ENCODE peak calls at places on chromosomes 5 and 9, in eight cellular contexts. K is fibroblast of the aortic adventitia; Q is NCI-H748 treated with DMSO at 0.1 percent for 48 hours; D is GM23338; Y is HFFc6; U is T-helper 9 cell; M is retinal pigment epithelial cell; R is activated naive CD4-positive, alpha-beta T cell. F is an unnamed sample.
A peak's percentile ranks its signal among the peaks of the same experiment; 100 is the strongest.

GRCh38 chr9:121567142-121568100 is 67.8 kb upstream of the GGTA1 start:
- DNase-seq in K (peak; percentile 31), Q (no peak), D (peak; percentile 20), Y (no peak), U (no peak), M (no peak), R (no peak), F (peak; percentile 50)

GRCh38 chr5:59040007-59040803 is 457.3 kb downstream of the RAB3C start:
- DNase-seq in K (peak; percentile 76), Q (no peak), D (peak; percentile 9), Y (no peak), U (no peak), M (no peak), R (no peak), F (peak; percentile 28)

GRCh38 chr9:124795881-124796415 is 19.0 kb downstream of the OLFML2A start:
- DNase-seq in K (no peak), Q (no peak), D (peak; percentile 30), Y (no peak), U (no peak), M (no peak), R (no peak), F (no peak)

GRCh38 chr5:75681125-75681830 is 36.0 kb downstream of the POC5 start:
- DNase-seq in K (peak; percentile 76), Q (peak; percentile 54), D (peak; percentile 59), Y (peak; percentile 32), U (no peak), M (no peak), R (no peak), F (peak; percentile 26)

GRCh38 chr5:172592881-172593280 is 48.2 kb upstream of the NEURL1B start:
- DNase-seq in K (no peak), Q (no peak), D (no peak), Y (no peak), U (no peak), M (no peak), R (no peak), F (no peak)

GRCh38 chr5:126435261-126435660 is 12.1 kb downstream of the GRAMD2B start:
- DNase-seq in K (no peak), Q (no peak), D (no peak), Y (no peak), U (no peak), M (no peak), R (no peak), F (no peak)

GRCh38 chr5:14321936-14322335 is 178.8 kb downstream of the TRIO start:
- DNase-seq in K (no peak), Q (no peak), D (no peak), Y (no peak), U (no peak), M (no peak), R (no peak), F (no peak)

GRCh38 chr5:143585970-143586369 is 182.5 kb upstream of the NR3C1 start:
- DNase-seq in K (peak; percentile 50), Q (no peak), D (no peak), Y (no peak), U (no peak), M (no peak), R (no peak), F (no peak)

GRCh38 chr5:1268666-1269065 is 26.2 kb downstream of the TERT start:
- DNase-seq in K (no peak), Q (no peak), D (no peak), Y (no peak), U (peak; percentile 24), M (no peak), R (peak; percentile 7), F (no peak)

GRCh38 chr5:2270467-2270866 is 387.7 kb upstream of the IRX4 start:
- DNase-seq in K (no peak), Q (no peak), D (no peak), Y (no peak), U (no peak), M (no peak), R (no peak), F (no peak)

GRCh38 chr9:99300103-99300439 is 78.0 kb downstream of the SEC61B start:
- DNase-seq in K (no peak), Q (no peak), D (no peak), Y (no peak), U (no peak), M (no peak), R (no peak), F (no peak)

GRCh38 chr5:178201927-178202235 is 2.5 kb upstream of the HNRNPAB start:
- DNase-seq in K (no peak), Q (no peak), D (no peak), Y (no peak), U (no peak), M (no peak), R (no peak), F (no peak)

GRCh38 chr5:142013734-142014495 is 1.1 kb upstream of the GNPDA1 start:
- DNase-seq in K (peak; percentile 63), Q (no peak), D (no peak), Y (peak; percentile 83), U (no peak), M (no peak), R (no peak), F (peak; percentile 75)

GRCh38 chr5:173473293-173473692 is 143.2 kb downstream of the BOD1 start:
- DNase-seq in K (no peak), Q (no peak), D (no peak), Y (no peak), U (no peak), M (no peak), R (no peak), F (no peak)

GRCh38 chr5:147701468-147701867 is 81.1 kb downstream of the JAKMIP2 start:
- DNase-seq in K (no peak), Q (no peak), D (no peak), Y (no peak), U (no peak), M (no peak), R (no peak), F (no peak)

GRCh38 chr5:108508976-108509375 is 127.1 kb upstream of the FBXL17 start:
- DNase-seq in K (no peak), Q (no peak), D (no peak), Y (no peak), U (no peak), M (no peak), R (no peak), F (no peak)

GRCh38 chr9:14096182-14096922 is 217.6 kb downstream of the NFIB start:
- DNase-seq in K (peak; percentile 75), Q (peak; percentile 81), D (peak; percentile 53), Y (no peak), U (no peak), M (peak; percentile 97), R (no peak), F (peak; percentile 30)

GRCh38 chr5:91328743-91329142 is 54.4 kb downstream of the ARRDC3 start:
- DNase-seq in K (no peak), Q (no peak), D (no peak), Y (no peak), U (no peak), M (no peak), R (no peak), F (no peak)

GRCh38 chr5:56941981-56942380 is 9.9 kb downstream of the MIER3 start:
- DNase-seq in K (peak; percentile 70), Q (no peak), D (no peak), Y (peak; percentile 74), U (no peak), M (no peak), R (no peak), F (peak; percentile 68)

GRCh38 chr5:95283761-95284511 is 958 bp downstream of the MCTP1 start:
- DNase-seq in K (no peak), Q (no peak), D (peak; percentile 79), Y (no peak), U (no peak), M (no peak), R (no peak), F (peak; percentile 46)

GRCh38 chr5:6475626-6476312 is 27.1 kb downstream of the UBE2QL1 start:
- DNase-seq in K (no peak), Q (no peak), D (peak; percentile 81), Y (no peak), U (no peak), M (no peak), R (no peak), F (no peak)

GRCh38 chr9:116027096-116027495 is 126.5 kb upstream of the PAPPA start:
- DNase-seq in K (no peak), Q (no peak), D (peak; percentile 11), Y (no peak), U (no peak), M (peak; percentile 18), R (no peak), F (peak; percentile 16)

GRCh38 chr5:27158775-27159174 is 120.4 kb upstream of the CDH9 start:
- DNase-seq in K (peak; percentile 0), Q (no peak), D (no peak), Y (peak; percentile 3), U (no peak), M (no peak), R (no peak), F (no peak)

GRCh38 chr9:114674076-114674797 is 7.8 kb downstream of the TEX48 start:
- DNase-seq in K (no peak), Q (no peak), D (peak; percentile 32), Y (no peak), U (no peak), M (no peak), R (no peak), F (no peak)

GRCh38 chr5:1965860-1966396 is 83.2 kb upstream of the IRX4 start:
- DNase-seq in K (no peak), Q (no peak), D (no peak), Y (no peak), U (no peak), M (no peak), R (no peak), F (no peak)

GRCh38 chr5:369151-369939 is 47.8 kb downstream of the AHRR start:
- DNase-seq in K (no peak), Q (no peak), D (no peak), Y (no peak), U (no peak), M (no peak), R (no peak), F (no peak)

GRCh38 chr5:75640826-75641225 is 29.6 kb downstream of the ANKDD1B start:
- DNase-seq in K (peak; percentile 51), Q (no peak), D (no peak), Y (no peak), U (no peak), M (no peak), R (no peak), F (no peak)

GRCh38 chr9:28770827-28771226 is 1197.5 kb upstream of the C9orf72 start:
- DNase-seq in K (no peak), Q (no peak), D (no peak), Y (no peak), U (no peak), M (no peak), R (no peak), F (no peak)

GRCh38 chr5:115471674-115472073 is 72.9 kb downstream of the FEM1C start:
- DNase-seq in K (no peak), Q (no peak), D (no peak), Y (no peak), U (no peak), M (no peak), R (no peak), F (peak; percentile 37)

F was measured in AG20443.